ENCODE peak calls at places on chromosomes 1 and 21, in six cellular contexts. Z is H1, E is GM12878, I is K562, T is A549, D is HepG2. J is an unnamed sample.

GRCh38 chr1:188719735-188720134 is 1757.9 kb downstream of the BRINP3 start:
- DNase-seq in Z (no peak), E (no peak), I (no peak), T (no peak), D (no peak), J (no peak)

GRCh38 chr1:6358144-6358624 is 35.4 kb downstream of the ACOT7 start:
- DNase-seq in Z (no peak), E (no peak), I (no peak), T (no peak), D (no peak), J (no peak)

GRCh38 chr1:14742181-14742980 is 143.9 kb downstream of the KAZN start:
- DNase-seq in Z (no peak), E (no peak), I (no peak), T (peak), D (peak), J (no peak)

GRCh38 chr1:178540204-178540603 is 27.3 kb downstream of the TEX35 start:
- DNase-seq in Z (no peak), E (no peak), I (peak), T (no peak), D (no peak), J (no peak)

GRCh38 chr1:225427249-225428065 is at the start of gene LBR:
- DNase-seq in Z (no peak), E (no peak), I (peak), T (no peak), D (no peak), J (peak)

GRCh38 chr1:232813757-232814156 is 8.5 kb downstream of the MAP10 start:
- DNase-seq in Z (no peak), E (no peak), I (no peak), T (no peak), D (no peak), J (no peak)

GRCh38 chr1:155981266-155982088 is 3.1 kb upstream of the ARHGEF2 start:
- DNase-seq in Z (no peak), E (no peak), I (peak), T (no peak), D (peak), J (no peak)

GRCh38 chr1:39409055-39409816 is 82.2 kb upstream of the BMP8A start:
- DNase-seq in Z (peak), E (no peak), I (no peak), T (no peak), D (peak), J (peak)

GRCh38 chr21:19712441-19712840 is 1285.8 kb upstream of the NCAM2 start:
- DNase-seq in Z (no peak), E (no peak), I (no peak), T (no peak), D (no peak), J (no peak)

GRCh38 chr1:203628185-203628996 is 1.8 kb downstream of the ATP2B4 start:
- DNase-seq in Z (peak), E (no peak), I (no peak), T (no peak), D (no peak), J (no peak)

GRCh38 chr1:113488576-113489177 is 98.4 kb downstream of the MAGI3 start:
- DNase-seq in Z (peak), E (no peak), I (no peak), T (no peak), D (peak), J (no peak)

GRCh38 chr1:43067856-43068751 is 104.0 kb downstream of the EBNA1BP2 start:
- DNase-seq in Z (peak), E (no peak), I (no peak), T (no peak), D (no peak), J (peak)

GRCh38 chr21:27722095-27722494 is 755.2 kb upstream of the ADAMTS5 start:
- DNase-seq in Z (no peak), E (no peak), I (no peak), T (no peak), D (no peak), J (no peak)

GRCh38 chr21:33394260-33394659 is 9.0 kb upstream of the IFNGR2 start:
- DNase-seq in Z (no peak), E (no peak), I (no peak), T (no peak), D (no peak), J (no peak)

GRCh38 chr1:54312874-54313316 is 93.3 kb downstream of the SSBP3 start:
- DNase-seq in Z (no peak), E (no peak), I (no peak), T (no peak), D (peak), J (peak)

GRCh38 chr1:192763756-192764155 is 45.1 kb upstream of the RGS2 start:
- DNase-seq in Z (no peak), E (no peak), I (no peak), T (no peak), D (no peak), J (no peak)

GRCh38 chr1:74522143-74522542 is 9.7 kb upstream of the LRRC53 start:
- DNase-seq in Z (no peak), E (no peak), I (no peak), T (no peak), D (no peak), J (no peak)

GRCh38 chr1:117366281-117366981 is 818 bp upstream of the MAN1A2 start:
- DNase-seq in Z (peak), E (no peak), I (peak), T (peak), D (peak), J (peak)

GRCh38 chr1:183424691-183425090 is 6.5 kb upstream of the NMNAT2 start:
- DNase-seq in Z (no peak), E (no peak), I (no peak), T (no peak), D (no peak), J (no peak)

GRCh38 chr1:233933339-233933738 is 28.9 kb downstream of the SLC35F3 start:
- DNase-seq in Z (no peak), E (no peak), I (no peak), T (no peak), D (peak), J (no peak)

GRCh38 chr1:155974208-155975165 is 3.9 kb downstream of the ARHGEF2 start:
- DNase-seq in Z (no peak), E (no peak), I (no peak), T (no peak), D (no peak), J (no peak)

GRCh38 chr1:225021037-225021436 is 91.6 kb downstream of the DNAH14 start:
- DNase-seq in Z (no peak), E (no peak), I (no peak), T (no peak), D (no peak), J (no peak)

DNA sequence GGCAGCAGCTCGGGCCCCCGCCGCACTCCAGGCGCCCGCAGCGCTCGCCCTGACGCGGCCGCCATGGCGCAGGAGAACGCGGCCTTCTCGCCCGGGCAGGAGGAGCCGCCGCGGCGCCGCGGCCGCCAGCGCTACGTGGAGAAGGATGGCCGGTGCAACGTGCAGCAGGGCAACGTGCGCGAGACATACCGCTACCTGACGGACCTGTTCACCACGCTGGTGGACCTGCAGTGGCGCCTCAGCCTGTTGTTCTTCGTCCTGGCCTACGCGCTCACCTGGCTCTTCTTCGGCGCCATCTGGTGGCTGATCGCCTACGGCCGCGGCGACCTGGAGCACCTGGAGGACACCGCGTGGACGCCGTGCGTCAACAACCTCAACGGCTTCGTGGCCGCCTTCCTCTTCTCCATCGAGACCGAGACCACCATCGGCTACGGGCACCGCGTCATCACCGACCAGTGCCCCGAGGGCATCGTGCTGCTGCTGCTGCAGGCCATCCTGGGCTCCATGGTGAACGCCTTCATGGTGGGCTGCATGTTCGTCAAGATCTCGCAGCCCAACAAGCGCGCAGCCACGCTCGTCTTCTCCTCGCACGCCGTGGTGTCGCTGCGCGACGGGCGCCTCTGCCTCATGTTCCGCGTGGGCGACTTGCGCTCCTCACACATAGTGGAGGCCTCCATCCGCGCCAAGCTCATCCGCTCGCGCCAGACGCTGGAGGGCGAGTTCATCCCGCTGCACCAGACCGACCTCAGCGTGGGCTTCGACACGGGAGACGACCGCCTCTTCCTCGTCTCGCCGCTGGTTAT is 2.8 kb downstream of the KCNJ9 start:
- DNase-seq in Z (peak), E (no peak), I (peak), T (peak), D (no peak), J (peak)
- TF ChIP-seq RFX5 in Z (no peak), E (no peak), I (no peak), T (no peak), D (no peak), J (no peak)

GRCh38 chr1:154954541-154954940 is 1.4 kb downstream of the PBXIP1 start:
- DNase-seq in Z (no peak), E (no peak), I (no peak), T (no peak), D (no peak), J (no peak)

GRCh38 chr1:154955718-154956513 is at the start of gene PBXIP1:
- DNase-seq in Z (peak), E (peak), I (peak), T (peak), D (peak), J (peak)

GRCh38 chr1:154953611-154954038 is 2.3 kb downstream of the PBXIP1 start:
- DNase-seq in Z (no peak), E (no peak), I (no peak), T (no peak), D (no peak), J (no peak)

GRCh38 chr1:154956557-154956956 is 658 bp upstream of the PBXIP1 start:
- DNase-seq in Z (no peak), E (no peak), I (no peak), T (no peak), D (no peak), J (no peak)

GRCh38 chr1:154955039-154955717 is 721 bp downstream of the PBXIP1 start:
- DNase-seq in Z (no peak), E (no peak), I (peak), T (no peak), D (peak), J (peak)
- TF ChIP-seq MAX in Z (no peak), E (no peak), I (peak), T (no peak), D (no peak), J (no peak)

GRCh38 chr1:173491508-173491907 is 14.4 kb downstream of the PRDX6 start:
- DNase-seq in Z (no peak), E (no peak), I (no peak), T (no peak), D (no peak), J (no peak)

GRCh38 chr1:173485401-173485800 is 8.3 kb downstream of the PRDX6 start:
- DNase-seq in Z (no peak), E (no peak), I (no peak), T (no peak), D (no peak), J (no peak)

GRCh38 chr1:173488001-173488400 is 10.9 kb downstream of the PRDX6 start:
- DNase-seq in Z (no peak), E (no peak), I (no peak), T (no peak), D (no peak), J (no peak)

GRCh38 chr1:173489929-173490328 is 12.8 kb downstream of the PRDX6 start:
- DNase-seq in Z (no peak), E (no peak), I (no peak), T (no peak), D (no peak), J (no peak)

DNA sequence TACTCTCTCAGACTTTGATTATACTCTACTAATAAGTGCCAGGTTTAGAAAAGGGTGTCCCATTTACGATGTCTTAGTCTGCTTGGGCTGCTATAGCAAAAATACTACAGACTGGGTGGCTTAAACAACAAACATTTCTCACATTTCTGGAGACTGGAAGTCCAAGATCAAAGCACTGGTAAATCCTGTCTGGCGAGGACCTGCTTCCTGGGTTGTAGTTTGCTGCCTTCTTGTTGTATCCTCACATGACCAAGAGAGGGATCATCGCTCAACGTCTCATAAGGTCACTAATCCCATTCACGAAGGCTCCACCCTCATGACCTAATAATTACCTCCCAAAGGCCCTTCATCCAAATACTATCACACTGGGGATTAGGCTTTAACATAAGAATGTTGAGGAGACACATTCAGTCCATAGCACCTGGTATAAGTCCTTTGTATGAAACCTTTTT is 12.0 kb downstream of the PRDX6 start:
- DNase-seq in Z (no peak), E (no peak), I (no peak), T (no peak), D (peak), J (no peak)
- TF ChIP-seq RFX5 in Z (no peak), E (no peak), I (no peak), T (no peak), D (no peak), J (no peak)

GRCh38 chr1:161140755-161141400 is 8.4 kb upstream of the DEDD start:
- DNase-seq in Z (no peak), E (no peak), I (no peak), T (no peak), D (no peak), J (no peak)

GRCh38 chr1:161137881-161138280 is 5.4 kb upstream of the DEDD start:
- DNase-seq in Z (no peak), E (no peak), I (no peak), T (no peak), D (no peak), J (no peak)

DNA sequence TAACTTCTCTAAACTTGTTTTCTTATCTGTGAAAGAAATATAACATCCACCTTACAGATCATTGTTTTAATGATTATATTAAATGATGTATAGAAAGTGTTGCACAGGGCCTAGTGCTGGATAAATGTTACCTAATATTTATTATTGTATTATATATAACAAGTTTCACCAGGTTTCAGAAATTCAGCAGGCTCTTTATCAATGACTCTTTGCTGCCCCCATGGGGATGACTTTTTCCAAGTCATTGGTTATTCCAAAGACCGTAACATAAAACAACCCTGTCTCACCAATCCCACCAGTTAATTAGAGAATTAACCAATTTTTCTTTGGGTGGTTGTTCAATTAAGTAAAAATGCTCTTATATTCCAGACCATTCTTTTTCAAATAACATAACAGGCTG is 7.3 kb upstream of the DEDD start:
- DNase-seq in Z (no peak), E (no peak), I (peak), T (peak), D (peak), J (peak)
- TF ChIP-seq MAX in Z (no peak), E (no peak), I (no peak), T (no peak), D (no peak), J (no peak)

J was measured in SK-N-SH.